ENCODE peak calls at places on chromosomes 12 and 14, in eight cellular contexts. S is fibroblast of lung, T is adrenal gland, D is coronary artery, Z is OCI-LY7, A is stomach, Q is retinal pigment epithelial cell, B is mesothelial cell of epicardium. K is an unnamed sample.

GRCh38 chr12:4607056-4607455 is 41.8 kb downstream of the AKAP3 start:
- DNase-seq in S (no peak), A (no peak), Q (no peak), T (no peak), B (no peak), D (no peak), Z (no peak), K (no peak)

GRCh38 chr14:105473033-105473676 is 1.5 kb upstream of the CRIP2 start:
- DNase-seq in T (no peak), A (no peak), S (no peak), Z (no peak), D (peak), Q (no peak), B (no peak), K (no peak)

GRCh38 chr12:52032797-52033505 is 18.3 kb upstream of the NR4A1 start:
- DNase-seq in S (peak), B (peak), D (peak), Q (peak), Z (peak), A (peak), T (peak), K (peak)

GRCh38 chr12:65868133-65868705 is 43.9 kb downstream of the HMGA2 start:
- DNase-seq in B (no peak), Q (no peak), T (no peak), D (no peak), S (peak), A (no peak), Z (no peak), K (no peak)

GRCh38 chr12:108232565-108232964 is 103.5 kb downstream of the WSCD2 start:
- DNase-seq in B (no peak), S (no peak), D (no peak), Z (no peak), T (no peak), A (no peak), Q (no peak), K (no peak)

GRCh38 chr12:111404362-111405148 is 1.2 kb upstream of the SH2B3 start:
- DNase-seq in D (no peak), B (no peak), S (peak), Q (no peak), A (no peak), Z (peak), T (peak), K (peak)

GRCh38 chr12:70635713-70636112 is 1.5 kb downstream of the PTPRB start:
- DNase-seq in B (no peak), Q (no peak), Z (no peak), T (no peak), A (no peak), S (no peak), D (no peak), K (no peak)

GRCh38 chr14:75864352-75864751 is 117.4 kb downstream of the TGFB3 start:
- DNase-seq in D (no peak), S (peak), T (no peak), Z (no peak), Q (no peak), A (no peak), B (no peak), K (no peak)

GRCh38 chr12:9756756-9757155 is 3.9 kb downstream of the CD69 start:
- DNase-seq in Z (no peak), S (no peak), T (no peak), Q (no peak), B (no peak), A (no peak), D (no peak), K (no peak)

GRCh38 chr12:26188641-26189040 is 6.7 kb upstream of the SSPN start:
- DNase-seq in A (no peak), T (no peak), Q (no peak), S (peak), Z (no peak), D (no peak), B (no peak), K (no peak)

GRCh38 chr12:95201056-95201670 is 16.1 kb downstream of the FGD6 start:
- DNase-seq in Z (no peak), A (no peak), S (peak), T (no peak), B (no peak), D (no peak), Q (no peak), K (no peak)

GRCh38 chr12:67439611-67440010 is 170.5 kb downstream of the CAND1 start:
- DNase-seq in A (no peak), Z (no peak), Q (no peak), D (no peak), T (no peak), B (no peak), S (no peak), K (no peak)

GRCh38 chr12:28582687-28583376 is 392.6 kb downstream of the CCDC91 start:
- DNase-seq in D (no peak), Q (no peak), T (no peak), A (no peak), Z (no peak), B (no peak), S (no peak), K (no peak)

GRCh38 chr12:113935459-113935858 is 30.7 kb downstream of the RBM19 start:
- DNase-seq in S (no peak), Q (no peak), Z (no peak), T (no peak), B (no peak), D (no peak), A (no peak), K (no peak)

GRCh38 chr12:88206636-88207035 is 64.5 kb downstream of the TMTC3 start:
- DNase-seq in S (no peak), T (no peak), D (no peak), Z (no peak), A (no peak), Q (no peak), B (no peak), K (no peak)

GRCh38 chr12:122079038-122079531 is 529 bp downstream of the MLXIP start:
- DNase-seq in Z (no peak), S (no peak), B (no peak), T (peak), D (no peak), Q (no peak), A (peak), K (no peak)

GRCh38 chr14:21902561-21903199 is 229.1 kb upstream of the OR4E1 start:
- DNase-seq in D (no peak), T (no peak), Z (peak), A (no peak), S (no peak), Q (no peak), B (no peak), K (no peak)

GRCh38 chr14:57865450-57866198 is at the start of gene SLC35F4:
- DNase-seq in Z (no peak), T (no peak), Q (no peak), S (peak), A (no peak), B (peak), D (no peak), K (peak)

GRCh38 chr14:103729496-103730448 is 14.2 kb downstream of the ZFYVE21 start:
- DNase-seq in Q (no peak), T (no peak), S (no peak), D (no peak), A (no peak), B (no peak), Z (no peak), K (no peak)

GRCh38 chr14:103731916-103732867 is 16.6 kb downstream of the ZFYVE21 start:
- DNase-seq in B (no peak), T (no peak), A (no peak), D (no peak), S (no peak), Z (no peak), Q (no peak), K (peak)

GRCh38 chr14:103731481-103731880 is 15.9 kb downstream of the ZFYVE21 start:
- DNase-seq in Q (no peak), S (no peak), B (no peak), A (no peak), T (no peak), D (no peak), Z (no peak), K (peak)

GRCh38 chr14:103728721-103729120 is 13.1 kb downstream of the ZFYVE21 start:
- DNase-seq in Q (no peak), Z (no peak), A (peak), B (no peak), D (no peak), S (no peak), T (no peak), K (no peak)

GRCh38 chr14:103730490-103731035 is 15.0 kb downstream of the ZFYVE21 start:
- DNase-seq in Z (no peak), B (no peak), S (peak), D (no peak), Q (no peak), T (peak), A (peak), K (peak)
- TF ChIP-seq CTCF in Z (no peak), B (no peak), S (peak), D (no peak), Q (peak), T (no peak), A (no peak), K (no peak)

GRCh38 chr12:12559699-12560296 is 2.9 kb downstream of the DUSP16 start:
- DNase-seq in Q (no peak), D (no peak), A (no peak), B (no peak), T (no peak), Z (no peak), S (no peak), K (no peak)

GRCh38 chr12:12562016-12562483 is 613 bp downstream of the DUSP16 start:
- DNase-seq in Q (no peak), B (peak), D (no peak), A (no peak), Z (peak), T (peak), S (peak), K (peak)

GRCh38 chr12:12562585-12563245 is at the start of gene DUSP16:
- DNase-seq in B (peak), Z (peak), A (peak), S (peak), T (peak), Q (peak), D (peak), K (peak)

GRCh38 chr12:12560587-12561304 is 1.9 kb downstream of the DUSP16 start:
- DNase-seq in Q (peak), B (no peak), D (no peak), T (peak), S (peak), Z (peak), A (peak), K (peak)

GRCh38 chr12:12561305-12562015 is 1.2 kb downstream of the DUSP16 start:
- DNase-seq in S (peak), A (peak), D (peak), B (peak), Z (peak), T (peak), Q (no peak), K (no peak)
- TF ChIP-seq CTCF in S (no peak), A (no peak), D (no peak), B (no peak), Z (no peak), T (no peak), Q (no peak), K (peak)

GRCh38 chr12:62582065-62582366 is 115.4 kb downstream of the MON2 start:
- DNase-seq in T (no peak), Q (no peak), D (no peak), A (no peak), S (no peak), B (no peak), Z (no peak), K (no peak)
- TF ChIP-seq CTCF in T (no peak), Q (no peak), D (no peak), A (no peak), S (no peak), B (no peak), Z (peak), K (no peak)

GRCh38 chr12:14768823-14769405 is 34.4 kb downstream of the WBP11 start:
- DNase-seq in B (peak), A (peak), Q (no peak), D (peak), T (peak), Z (peak), S (peak), K (no peak)

GRCh38 chr12:14769462-14769836 is 33.8 kb downstream of the WBP11 start:
- DNase-seq in A (peak), D (peak), S (no peak), B (no peak), T (no peak), Q (no peak), Z (peak), K (no peak)

GRCh38 chr12:14765398-14765797 is 37.9 kb downstream of the WBP11 start:
- DNase-seq in S (no peak), A (no peak), B (no peak), T (no peak), D (no peak), Z (no peak), Q (no peak), K (no peak)

GRCh38 chr12:14767617-14768016 is 35.7 kb downstream of the WBP11 start:
- DNase-seq in A (no peak), B (no peak), Q (no peak), D (no peak), T (no peak), Z (no peak), S (no peak), K (no peak)

DNA sequence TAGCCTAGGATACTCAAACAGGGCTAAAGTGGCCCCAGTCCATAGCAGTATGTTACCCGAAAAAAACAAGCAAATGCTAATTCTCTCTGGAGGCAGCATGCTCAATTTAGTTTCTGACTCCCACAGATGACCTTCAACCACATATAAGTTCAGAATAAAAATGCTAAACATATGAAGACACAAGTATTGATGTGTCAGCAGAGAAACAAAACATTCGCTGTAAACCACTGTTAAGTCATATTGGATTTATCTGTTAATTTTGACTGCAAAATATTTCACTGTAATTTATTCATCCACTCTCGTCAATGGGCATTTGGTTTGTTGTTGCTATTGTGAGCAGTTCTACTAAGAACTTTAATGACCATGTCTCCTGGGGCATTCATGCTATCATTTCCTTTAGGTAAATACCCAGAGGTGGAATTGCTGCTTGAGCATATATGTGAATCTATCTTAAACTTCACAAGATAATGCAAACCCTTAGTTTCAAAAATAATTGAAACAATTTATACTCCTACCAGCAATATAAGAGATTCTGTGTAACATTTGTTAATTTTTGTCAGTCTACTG is 36.5 kb downstream of the WBP11 start:
- DNase-seq in Q (no peak), T (no peak), D (no peak), S (no peak), A (no peak), Z (no peak), B (no peak), K (no peak)
- TF ChIP-seq CTCF in Q (no peak), T (no peak), D (no peak), S (no peak), A (no peak), Z (no peak), B (no peak), K (no peak)

DNA sequence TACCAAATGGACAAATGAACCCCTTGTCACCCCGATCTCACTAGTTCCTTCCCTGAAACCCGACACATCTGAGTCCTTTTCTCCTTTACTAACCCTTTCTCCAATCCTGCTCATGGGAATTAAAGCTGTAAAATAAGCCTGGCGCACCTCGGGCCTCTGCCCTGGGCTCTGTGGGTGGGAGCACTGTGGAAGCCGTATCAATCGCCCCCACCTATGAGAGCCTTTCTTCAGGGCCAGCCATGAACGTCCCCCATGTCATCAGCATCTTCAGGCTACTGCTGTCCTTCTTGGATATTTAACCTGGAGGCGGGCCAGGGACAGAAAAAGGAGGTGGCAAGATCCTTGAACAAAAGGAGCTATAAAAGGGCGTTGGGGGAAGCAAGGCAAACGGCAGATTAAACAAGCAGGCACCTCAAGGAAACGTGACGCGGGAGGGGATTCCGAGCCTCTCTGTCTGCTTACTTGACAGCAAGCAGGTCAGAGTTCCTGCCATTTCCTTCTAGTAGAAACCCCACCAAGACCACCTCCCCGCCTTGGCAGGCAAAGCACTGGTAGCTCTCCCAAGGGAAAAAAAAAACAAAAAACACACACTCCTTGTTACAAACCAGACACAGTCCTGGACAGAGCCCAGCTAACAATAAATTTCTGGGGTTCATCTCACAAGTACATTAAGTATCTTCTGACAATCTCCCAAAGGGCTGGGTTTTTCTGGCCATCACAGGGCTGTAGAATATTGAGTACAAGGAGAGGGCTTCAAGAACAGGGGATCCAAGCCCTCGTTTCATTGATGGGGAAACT is 62.9 kb downstream of the DPF3 start:
- DNase-seq in T (peak), D (no peak), S (no peak), Z (no peak), Q (no peak), A (no peak), B (no peak), K (no peak)
- TF ChIP-seq CTCF in T (no peak), D (no peak), S (no peak), Z (no peak), Q (no peak), A (no peak), B (no peak), K (no peak)

GRCh38 chr14:77027538-77028383 is 747 bp downstream of the IRF2BPL start:
- DNase-seq in B (peak), S (peak), A (peak), D (no peak), Q (no peak), Z (peak), T (peak), K (peak)
- TF ChIP-seq CTCF in B (no peak), S (no peak), A (no peak), D (no peak), Q (peak), Z (peak), T (no peak), K (peak)

GRCh38 chr14:61322799-61323290 is 1.5 kb downstream of the PRKCH start:
- DNase-seq in Q (no peak), D (no peak), T (no peak), A (no peak), S (peak), B (no peak), Z (no peak), K (peak)

GRCh38 chr14:61320806-61321384 is 484 bp upstream of the PRKCH start:
- DNase-seq in T (no peak), Q (no peak), S (no peak), D (no peak), A (no peak), B (peak), Z (no peak), K (no peak)

GRCh38 chr14:61321385-61322010 is at the start of gene PRKCH:
- DNase-seq in Z (no peak), A (peak), S (peak), B (peak), T (peak), Q (no peak), D (no peak), K (peak)

GRCh38 chr14:61323970-61324369 is 2.6 kb downstream of the PRKCH start:
- DNase-seq in Q (no peak), A (no peak), B (no peak), T (no peak), D (no peak), Z (no peak), S (no peak), K (no peak)

GRCh38 chr14:61322011-61322798 is 826 bp downstream of the PRKCH start:
- DNase-seq in S (no peak), A (peak), T (no peak), D (no peak), Q (no peak), B (peak), Z (no peak), K (no peak)
- TF ChIP-seq CTCF in S (no peak), A (no peak), T (no peak), D (no peak), Q (no peak), B (no peak), Z (no peak), K (no peak)

DNA sequence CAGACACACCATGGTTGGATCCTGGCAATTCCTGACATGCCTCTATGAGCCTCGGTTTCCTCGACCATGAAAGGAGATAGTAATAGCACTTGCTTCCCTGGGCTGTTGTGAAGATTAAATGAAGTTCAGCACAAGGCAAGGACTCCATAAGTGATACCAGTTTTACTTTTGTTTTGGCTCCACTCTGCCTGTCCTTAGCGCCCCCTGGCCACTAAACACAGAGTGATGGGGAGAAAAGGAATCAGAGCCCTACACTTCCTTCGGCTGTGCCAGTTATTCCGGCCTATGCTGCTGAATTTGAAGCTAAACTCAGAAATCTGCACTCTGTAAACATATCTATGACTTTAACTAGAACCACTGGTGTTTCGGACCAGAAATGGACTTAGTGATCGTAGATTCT is 173.8 kb downstream of the C12orf75 start:
- DNase-seq in Q (no peak), S (no peak), B (no peak), A (no peak), Z (no peak), D (no peak), T (no peak), K (no peak)
- TF ChIP-seq CTCF in Q (no peak), S (no peak), B (no peak), A (no peak), Z (peak), D (no peak), T (no peak), K (peak)

DNA sequence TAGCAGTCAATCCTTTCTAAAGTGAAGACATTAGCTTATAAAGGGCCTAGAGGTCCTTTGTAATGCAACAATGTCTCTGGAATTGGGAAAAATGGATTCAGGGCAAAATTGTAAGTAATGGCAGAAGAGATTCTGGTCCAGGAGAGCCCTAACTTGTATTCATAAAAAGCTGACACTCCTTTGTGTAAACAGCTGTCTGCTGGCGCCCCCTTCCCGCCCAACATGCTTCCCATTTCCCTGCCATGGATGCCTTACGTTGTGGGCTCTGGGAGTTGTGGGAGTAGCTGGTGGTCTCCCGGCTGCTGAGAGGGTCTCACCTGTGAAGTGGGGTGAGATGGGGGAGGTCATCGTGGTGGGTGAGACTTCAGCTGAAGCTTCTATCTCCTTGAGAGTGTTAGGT is 2.3 kb downstream of the ACRBP start:
- DNase-seq in B (no peak), D (no peak), Z (no peak), Q (no peak), S (no peak), T (no peak), A (no peak), K (no peak)
- TF ChIP-seq CTCF in B (no peak), D (no peak), Z (peak), Q (peak), S (peak), T (no peak), A (no peak), K (no peak)

GRCh38 chr12:45668641-45669040 is 60.9 kb upstream of the ARID2 start:
- DNase-seq in Z (no peak), B (no peak), T (no peak), A (no peak), Q (no peak), S (no peak), D (no peak), K (no peak)

GRCh38 chr12:45666452-45667215 is 62.9 kb upstream of the ARID2 start:
- DNase-seq in T (no peak), S (peak), B (no peak), A (no peak), D (no peak), Z (no peak), Q (no peak), K (no peak)

GRCh38 chr12:45660330-45660729 is 69.2 kb upstream of the ARID2 start:
- DNase-seq in T (no peak), A (peak), B (no peak), Z (no peak), S (peak), D (no peak), Q (no peak), K (no peak)

GRCh38 chr12:45667761-45668160 is 61.7 kb upstream of the ARID2 start:
- DNase-seq in T (no peak), B (no peak), S (no peak), A (no peak), D (no peak), Q (no peak), Z (no peak), K (no peak)

GRCh38 chr12:45663452-45663851 is 66.1 kb upstream of the ARID2 start:
- DNase-seq in A (no peak), Z (no peak), B (no peak), T (no peak), S (no peak), Q (no peak), D (no peak), K (no peak)
- TF ChIP-seq CTCF in A (no peak), Z (no peak), B (no peak), T (no peak), S (no peak), Q (no peak), D (no peak), K (no peak)

K was measured in GM13977.